ENCODE peak calls at places on chromosome 15, in four cellular contexts. O is nephron progenitor cell; C is NCI-H1105; W is stimulated activated CD4-positive, alpha-beta T cell treated with anti-CD3 and anti-CD28 coated beads, TNF-alpha, amount 100 ng/mL, for 1 hour. R is an unnamed sample.
A peak's percentile ranks its signal among the peaks of the same experiment; 100 is the strongest.

GRCh38 chr15:50463423-50464358 is 39.5 kb downstream of the USP8 start:
- DNase-seq in C (no peak), W (no peak), O (no peak), R (no peak)

GRCh38 chr15:37140531-37141053 is 40.2 kb upstream of the MEIS2 start:
- DNase-seq in W (no peak), O (no peak), C (no peak), R (no peak)

GRCh38 chr15:89978914-89979313 is 22.2 kb upstream of the ZNF710 start:
- DNase-seq in W (no peak), O (no peak), C (no peak), R (no peak)

GRCh38 chr15:35038655-35039534 is 46.2 kb downstream of the NANOGP8 start:
- DNase-seq in O (no peak), W (no peak), C (no peak), R (no peak)

GRCh38 chr15:42045211-42045615 is 24.4 kb upstream of the PLA2G4E start:
- DNase-seq in O (no peak), W (no peak), C (no peak), R (no peak)

GRCh38 chr15:40246496-40247275 is 7.8 kb downstream of the PAK6 start:
- DNase-seq in C (no peak), O (no peak), W (no peak), R (no peak)

GRCh38 chr15:80072285-80072684 is 12.8 kb downstream of the ZFAND6 start:
- DNase-seq in O (peak; percentile 15), W (no peak), C (peak; percentile 66), R (peak; percentile 82)

GRCh38 chr15:44527241-44527640 is 9.7 kb upstream of the EIF3J start:
- DNase-seq in C (no peak), W (no peak), O (no peak), R (no peak)

GRCh38 chr15:101531170-101531569 is 41.7 kb upstream of the PCSK6 start:
- DNase-seq in C (no peak), O (no peak), W (no peak), R (no peak)

GRCh38 chr15:60006203-60006782 is 2.2 kb downstream of the FOXB1 start:
- DNase-seq in O (peak; percentile 81), C (peak; percentile 62), W (no peak), R (no peak)

GRCh38 chr15:40320409-40320808 is 3.1 kb upstream of the INAFM2 start:
- DNase-seq in C (no peak), O (no peak), W (no peak), R (no peak)

GRCh38 chr15:36693644-36694043 is 114.2 kb downstream of the CDIN1 start:
- DNase-seq in C (no peak), W (no peak), O (no peak), R (no peak)

GRCh38 chr15:76983588-76984379 is 11.1 kb upstream of the PSTPIP1 start:
- DNase-seq in O (no peak), W (no peak), C (no peak), R (no peak)

GRCh38 chr15:93664180-93664951 is 567.0 kb upstream of the MCTP2 start:
- DNase-seq in O (no peak), W (no peak), C (no peak), R (no peak)